ENCODE peak calls at places on chromosomes 12 and 14, in eight cellular contexts. U is CD8-positive, alpha-beta memory T cell; K is Peyer's patch; V is sigmoid colon; H is fibroblast of lung; N is effector memory CD4-positive, alpha-beta T cell; G is CD4-positive, CD25-positive, alpha-beta regulatory T cell; A is iPS DF 6.9. Q is an unnamed sample. For H3K27me3, the result is how much of the 10 kb centered on the place peaks cover.

GRCh38 chr14:65222434-65222833 is 120.1 kb upstream of the MAX start:
- DNase-seq in A (peak), N (no peak), U (no peak), V (no peak), H (peak), K (peak), G (peak), Q (peak)

GRCh38 chr12:66168410-66168809 is 1.4 kb downstream of the TMBIM4 start:
- DNase-seq in N (no peak), K (no peak), V (no peak), H (no peak), U (no peak), G (no peak), A (no peak), Q (no peak)

GRCh38 chr14:52802597-52802996 is 11.2 kb upstream of the GNPNAT1 start:
- DNase-seq in G (no peak), N (no peak), A (no peak), H (peak), K (no peak), V (no peak), U (no peak), Q (no peak)

GRCh38 chr12:59736786-59737185 is 141.0 kb downstream of the SLC16A7 start:
- DNase-seq in G (no peak), K (no peak), N (no peak), H (peak), V (no peak), A (no peak), U (no peak), Q (no peak)

GRCh38 chr12:64099430-64099829 is 122.7 kb downstream of the KICS2 start:
- DNase-seq in U (no peak), K (no peak), A (no peak), H (peak), G (no peak), N (no peak), V (peak), Q (no peak)

GRCh38 chr14:68947802-68948201 is 31.3 kb downstream of the ACTN1 start:
- DNase-seq in H (peak), G (no peak), A (no peak), U (no peak), V (peak), N (no peak), K (no peak), Q (peak)

GRCh38 chr14:24437020-24437735 is 5.4 kb downstream of the SDR39U1 start:
- DNase-seq in N (no peak), U (no peak), V (peak), H (no peak), A (no peak), K (no peak), G (no peak), Q (no peak)

GRCh38 chr12:47767197-47767724 is 5.8 kb upstream of the SLC48A1 start:
- DNase-seq in G (peak), H (peak), V (no peak), K (peak), A (no peak), N (peak), U (peak), Q (no peak)

GRCh38 chr12:111010916-111011657 is 90.7 kb upstream of the MYL2 start:
- DNase-seq in K (no peak), A (no peak), G (no peak), H (no peak), U (no peak), N (no peak), V (no peak), Q (no peak)

GRCh38 chr12:54039417-54040147 is 6.7 kb downstream of the HOXC5 start:
- DNase-seq in U (no peak), N (no peak), A (no peak), V (no peak), H (peak), G (no peak), K (no peak), Q (no peak)

GRCh38 chr12:54040148-54040494 is 7.3 kb downstream of the HOXC5 start:
- DNase-seq in N (no peak), A (no peak), V (no peak), U (no peak), H (no peak), K (no peak), G (no peak), Q (no peak)

GRCh38 chr12:54038260-54038759 is 5.5 kb downstream of the HOXC5 start:
- DNase-seq in U (no peak), N (no peak), G (no peak), H (no peak), A (no peak), K (no peak), V (no peak), Q (no peak)

GRCh38 chr12:54037360-54038259 is 4.8 kb downstream of the HOXC5 start:
- DNase-seq in K (no peak), N (no peak), H (no peak), A (no peak), V (no peak), G (no peak), U (no peak), Q (peak)

GRCh38 chr12:54038760-54039414 is 6.0 kb downstream of the HOXC5 start:
- DNase-seq in H (no peak), U (no peak), A (no peak), G (no peak), V (no peak), K (no peak), N (no peak), Q (no peak)
- H3K27me3 ChIP-seq in H (under half), U (under half), A (half or more), G (under half), V (under half), K (under half), N (under half), Q (half or more)

DNA sequence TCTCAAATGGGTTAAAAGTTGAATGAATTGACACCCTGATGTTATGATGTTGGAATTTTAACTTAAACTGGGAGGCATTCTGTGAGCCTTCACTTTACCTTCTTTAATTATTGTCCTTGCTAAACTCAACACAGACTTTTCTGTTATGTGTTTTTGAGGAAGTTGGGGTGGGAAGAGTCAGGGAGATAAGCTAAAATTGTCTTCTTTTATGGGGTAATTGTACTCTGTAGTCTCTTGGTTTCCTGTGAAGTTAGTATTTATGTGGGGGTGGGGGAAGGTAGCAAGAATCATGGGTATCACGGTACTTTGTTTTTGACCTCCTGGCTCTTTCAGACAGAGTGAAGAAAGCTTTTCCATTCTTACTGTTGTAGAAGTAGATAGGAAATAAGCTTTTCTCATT is 32.9 kb downstream of the RAB21 start:
- DNase-seq in A (no peak), V (no peak), N (no peak), H (no peak), G (no peak), K (no peak), U (no peak), Q (no peak)
- H3K27me3 ChIP-seq in A (under half), V (under half), N (under half), H (under half), G (under half), K (under half), U (under half), Q (under half)

GRCh38 chr12:89573081-89573810 is 47.4 kb upstream of the POC1B start:
- DNase-seq in A (no peak), U (no peak), V (no peak), H (no peak), K (no peak), G (no peak), N (no peak), Q (no peak)
- H3K27me3 ChIP-seq in A (under half), U (under half), V (under half), H (under half), K (under half), G (under half), N (under half), Q (under half)

GRCh38 chr12:125187780-125188741 is 122.8 kb downstream of the AACS start:
- DNase-seq in V (no peak), A (no peak), K (no peak), G (no peak), U (no peak), H (no peak), N (no peak), Q (no peak)
- H3K27me3 ChIP-seq in V (under half), A (under half), K (under half), G (under half), U (under half), H (under half), N (under half), Q (under half)

GRCh38 chr12:90065301-90065801 is 356.7 kb upstream of the ATP2B1 start:
- DNase-seq in G (no peak), A (no peak), H (no peak), U (no peak), K (no peak), N (no peak), V (no peak), Q (no peak)

GRCh38 chr12:90064759-90065158 is 356.1 kb upstream of the ATP2B1 start:
- DNase-seq in K (no peak), G (no peak), V (no peak), N (no peak), A (no peak), H (peak), U (no peak), Q (no peak)

GRCh38 chr12:90060031-90060430 is 351.4 kb upstream of the ATP2B1 start:
- DNase-seq in N (no peak), V (no peak), H (peak), K (no peak), A (no peak), G (no peak), U (no peak), Q (no peak)

GRCh38 chr12:90061834-90062233 is 353.2 kb upstream of the ATP2B1 start:
- DNase-seq in N (no peak), U (no peak), H (no peak), V (no peak), G (no peak), A (no peak), K (no peak), Q (no peak)

GRCh38 chr12:90062799-90063198 is 354.2 kb upstream of the ATP2B1 start:
- DNase-seq in N (no peak), H (no peak), U (no peak), K (no peak), A (no peak), G (no peak), V (no peak), Q (no peak)
- H3K27me3 ChIP-seq in N (under half), H (under half), U (under half), K (under half), A (under half), G (under half), V (under half), Q (under half)

DNA sequence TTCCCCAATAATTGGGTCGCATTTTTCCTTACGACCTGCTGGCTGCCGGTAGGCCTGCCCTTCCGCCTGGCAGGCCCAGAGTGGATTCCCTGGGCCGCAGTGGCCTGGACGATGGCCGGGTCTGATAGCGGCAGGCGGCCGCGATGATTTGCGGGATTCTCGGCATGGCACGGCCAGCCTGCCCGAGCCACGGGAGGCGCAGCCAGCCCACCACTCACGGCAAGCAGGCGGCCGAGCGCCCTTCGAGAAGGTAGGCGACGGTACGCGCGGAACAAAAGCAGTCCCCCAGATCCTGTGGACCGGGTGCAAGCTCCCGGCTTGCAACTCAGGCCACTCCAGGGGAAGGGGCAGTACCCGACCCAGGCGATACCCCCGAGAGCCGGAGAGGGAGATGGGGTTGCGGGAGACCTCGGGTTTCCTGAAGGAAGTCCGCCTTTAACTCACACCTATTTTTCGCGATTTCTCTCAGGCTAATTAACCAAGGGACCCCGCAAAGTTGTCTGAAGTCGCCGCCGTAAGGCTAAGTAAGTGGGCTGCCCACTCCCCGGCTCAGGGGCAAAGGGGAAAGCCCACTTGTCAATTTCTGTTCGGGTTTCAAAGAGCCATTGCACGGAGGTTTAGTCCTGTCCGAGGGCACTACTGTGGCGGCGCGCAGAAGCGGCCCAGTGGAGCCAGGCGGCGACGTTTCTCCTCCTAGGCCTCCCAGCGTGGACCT is 1.4 kb upstream of the GSC start:
- DNase-seq in K (no peak), V (no peak), A (no peak), N (no peak), U (no peak), H (no peak), G (no peak), Q (no peak)
- H3K27me3 ChIP-seq in K (half or more), V (half or more), A (half or more), N (half or more), U (under half), H (half or more), G (under half), Q (half or more)

GRCh38 chr12:131829795-131830334 is 1.7 kb downstream of the MMP17 start:
- DNase-seq in G (no peak), A (no peak), U (no peak), K (no peak), V (peak), H (no peak), N (no peak), Q (peak)

GRCh38 chr12:131828671-131829350 is 618 bp downstream of the MMP17 start:
- DNase-seq in H (no peak), G (no peak), U (no peak), K (no peak), N (no peak), V (no peak), A (no peak), Q (peak)

GRCh38 chr12:131829351-131829794 is 1.2 kb downstream of the MMP17 start:
- DNase-seq in V (peak), N (no peak), U (no peak), K (no peak), A (no peak), H (peak), G (no peak), Q (no peak)

GRCh38 chr12:131826064-131826928 is 1.9 kb upstream of the MMP17 start:
- DNase-seq in G (no peak), U (no peak), K (no peak), V (no peak), A (no peak), N (no peak), H (no peak), Q (no peak)

DNA sequence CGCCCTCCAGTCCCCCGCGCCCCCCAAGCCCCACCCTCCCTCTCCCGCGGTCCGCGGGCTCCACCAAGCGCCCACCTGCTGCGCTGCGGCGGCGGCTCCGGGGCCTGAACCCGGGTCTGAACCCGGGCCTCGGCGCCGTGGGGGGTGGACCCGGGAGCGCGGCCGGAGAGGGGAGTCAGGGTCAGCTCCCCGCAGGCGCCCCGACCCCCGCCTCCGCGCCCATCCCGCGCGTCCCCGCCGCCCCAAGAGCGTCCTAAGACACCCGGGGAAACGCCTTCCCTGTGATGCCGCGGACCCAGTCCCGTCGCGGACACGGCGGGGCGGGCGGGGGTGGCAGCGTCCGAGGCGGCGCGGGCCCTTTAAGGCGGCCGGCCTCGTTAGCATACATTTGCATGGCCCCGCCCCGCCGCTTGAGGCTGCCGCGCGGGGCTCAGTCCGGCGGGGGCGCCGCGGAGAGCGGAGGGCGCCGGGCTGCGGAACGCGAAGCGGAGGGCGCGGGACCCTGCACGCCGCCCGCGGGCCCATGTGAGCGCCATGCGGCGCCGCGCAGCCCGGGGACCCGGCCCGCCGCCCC is at the start of gene MMP17:
- DNase-seq in U (no peak), A (no peak), V (peak), H (peak), K (peak), G (no peak), N (no peak), Q (peak)
- H3K27me3 ChIP-seq in U (under half), A (under half), V (under half), H (under half), K (under half), G (under half), N (under half), Q (under half)

GRCh38 chr12:53937596-53938275 is 895 bp upstream of the HOXC13 start:
- DNase-seq in N (no peak), V (no peak), U (no peak), H (no peak), A (no peak), G (no peak), K (no peak), Q (no peak)
- H3K27me3 ChIP-seq in N (half or more), V (half or more), U (half or more), H (half or more), A (half or more), G (half or more), K (half or more), Q (under half)

Q was measured in HAP-1.